ENCODE peak calls at places on chromosomes 16 and 17, in four cellular contexts. One of them, this sample, is unnamed.

GRCh38 chr17:80791758-80792284 is 199.8 kb upstream of the CHMP6 start:
- DNase-seq in HT1080: peak; percentile 93
- DNase-seq in left kidney: no peak
- DNase-seq in T-helper 1 cell: no peak
- DNase-seq in this sample: peak; percentile 84

GRCh38 chr17:40949406-40949805 is 12.0 kb upstream of the KRT23 start:
- DNase-seq in HT1080: no peak
- DNase-seq in left kidney: peak; percentile 63
- DNase-seq in T-helper 1 cell: no peak
- DNase-seq in this sample: no peak

GRCh38 chr17:81396278-81396721 is 1.0 kb downstream of the BAHCC1 start:
- DNase-seq in HT1080: no peak
- DNase-seq in left kidney: peak; percentile 49
- DNase-seq in T-helper 1 cell: no peak
- DNase-seq in this sample: no peak

GRCh38 chr17:75109407-75110236 is at the start of gene ARMC7:
- DNase-seq in HT1080: peak; percentile 82
- DNase-seq in left kidney: peak; percentile 94
- DNase-seq in T-helper 1 cell: peak; percentile 87
- DNase-seq in this sample: peak; percentile 90

GRCh38 chr17:31321481-31321880 is at the start of gene EVI2A:
- DNase-seq in HT1080: peak; percentile 96
- DNase-seq in left kidney: no peak
- DNase-seq in T-helper 1 cell: peak; percentile 66
- DNase-seq in this sample: peak; percentile 56

GRCh38 chr16:19330801-19331484 is 45.4 kb downstream of the CLEC19A start:
- DNase-seq in HT1080: peak; percentile 73
- DNase-seq in left kidney: no peak
- DNase-seq in T-helper 1 cell: no peak
- DNase-seq in this sample: peak; percentile 77

GRCh38 chr17:83096401-83097220 is 17.2 kb downstream of the METRNL start:
- DNase-seq in HT1080: no peak
- DNase-seq in left kidney: peak; percentile 94
- DNase-seq in T-helper 1 cell: no peak
- DNase-seq in this sample: no peak

GRCh38 chr17:17448723-17449122 is 28.1 kb upstream of the MED9 start:
- DNase-seq in HT1080: no peak
- DNase-seq in left kidney: no peak
- DNase-seq in T-helper 1 cell: no peak
- DNase-seq in this sample: no peak

GRCh38 chr17:32927724-32928526 is at the start of gene TMEM98:
- DNase-seq in HT1080: no peak
- DNase-seq in left kidney: peak; percentile 85
- DNase-seq in T-helper 1 cell: no peak
- DNase-seq in this sample: peak; percentile 39

This sample was measured in RKO.